ENCODE peak calls at places on chromosomes 3 and 15, in ten cellular contexts. G, O, K, U, C, X, R, P, H and Z are unnamed samples.

GRCh38 chr3:54968546-54969172 is 40.8 kb upstream of the LRTM1 start:
- DNase-seq in G (no peak), O (no peak), K (no peak), U (peak), C (no peak), X (no peak), R (no peak), P (no peak), H (no peak), Z (peak)

GRCh38 chr3:147914532-147914931 is 505.4 kb downstream of the ZIC1 start:
- DNase-seq in G (no peak), O (no peak), K (no peak), U (no peak), C (no peak), X (no peak), R (no peak), P (no peak), H (no peak), Z (no peak)

GRCh38 chr3:105967117-105967516 is 98.3 kb upstream of the CBLB start:
- DNase-seq in G (no peak), O (no peak), K (no peak), U (no peak), C (peak), X (no peak), R (peak), P (no peak), H (no peak), Z (no peak)

GRCh38 chr15:100943074-100943473 is 23.9 kb downstream of the LRRK1 start:
- DNase-seq in G (no peak), O (no peak), K (no peak), U (no peak), C (no peak), X (no peak), R (no peak), P (no peak), H (no peak), Z (no peak)

GRCh38 chr15:32952901-32953889 is 235.4 kb downstream of the GREM1 start:
- DNase-seq in G (no peak), O (no peak), K (peak), U (no peak), C (no peak), X (no peak), R (no peak), P (no peak), H (no peak), Z (peak)

GRCh38 chr3:82087958-82088357 is 326.5 kb upstream of the GBE1 start:
- DNase-seq in G (no peak), O (no peak), K (no peak), U (no peak), C (peak), X (peak), R (no peak), P (no peak), H (peak), Z (peak)

GRCh38 chr3:63354160-63354559 is 76.1 kb downstream of the SYNPR start:
- DNase-seq in G (no peak), O (no peak), K (no peak), U (no peak), C (peak), X (no peak), R (no peak), P (no peak), H (peak), Z (no peak)

GRCh38 chr15:75042730-75043508 is 19.5 kb downstream of the PPCDC start:
- DNase-seq in G (peak), O (peak), K (peak), U (no peak), C (peak), X (no peak), R (no peak), P (peak), H (peak), Z (peak)

GRCh38 chr3:184808021-184808420 is 3.9 kb upstream of the VPS8 start:
- DNase-seq in G (no peak), O (no peak), K (peak), U (no peak), C (no peak), X (no peak), R (no peak), P (no peak), H (no peak), Z (no peak)

GRCh38 chr15:53982876-53983275 is 4.6 kb downstream of the UNC13C start:
- DNase-seq in G (no peak), O (no peak), K (no peak), U (no peak), C (no peak), X (no peak), R (no peak), P (no peak), H (no peak), Z (no peak)

GRCh38 chr3:149615731-149616221 is 42.0 kb downstream of the WWTR1 start:
- DNase-seq in G (no peak), O (no peak), K (no peak), U (no peak), C (peak), X (no peak), R (no peak), P (no peak), H (no peak), Z (peak)

GRCh38 chr3:4904801-4905695 is 74.2 kb upstream of the BHLHE40 start:
- DNase-seq in G (no peak), O (no peak), K (no peak), U (no peak), C (peak), X (no peak), R (peak), P (no peak), H (peak), Z (peak)

GRCh38 chr15:77168616-77169015 is 97.7 kb upstream of the TSPAN3 start:
- DNase-seq in G (no peak), O (no peak), K (no peak), U (no peak), C (no peak), X (no peak), R (no peak), P (no peak), H (no peak), Z (peak)

GRCh38 chr3:50205719-50206276 is 727 bp downstream of the SLC38A3 start:
- DNase-seq in G (no peak), O (peak), K (peak), U (no peak), C (no peak), X (no peak), R (no peak), P (no peak), H (peak), Z (no peak)

GRCh38 chr3:187567741-187568140 is 102.5 kb downstream of the SST start:
- DNase-seq in G (no peak), O (no peak), K (no peak), U (peak), C (no peak), X (peak), R (no peak), P (no peak), H (no peak), Z (peak)

GRCh38 chr3:46852839-46853355 is 10.3 kb downstream of the MYL3 start:
- DNase-seq in G (no peak), O (no peak), K (no peak), U (no peak), C (no peak), X (no peak), R (no peak), P (peak), H (no peak), Z (no peak)

GRCh38 chr3:32313723-32314473 is 75.4 kb downstream of the CMTM8 start:
- DNase-seq in G (no peak), O (no peak), K (no peak), U (no peak), C (peak), X (peak), R (no peak), P (no peak), H (peak), Z (peak)

GRCh38 chr3:95394286-95394685 is 1331.4 kb downstream of the NSUN3 start:
- DNase-seq in G (no peak), O (no peak), K (no peak), U (no peak), C (no peak), X (no peak), R (no peak), P (no peak), H (no peak), Z (no peak)

GRCh38 chr3:125055165-125055912 is 458 bp downstream of the HEG1 start:
- DNase-seq in G (no peak), O (no peak), K (no peak), U (no peak), C (no peak), X (no peak), R (no peak), P (no peak), H (no peak), Z (no peak)

GRCh38 chr3:129777806-129778205 is 115.7 kb downstream of the TMCC1 start:
- DNase-seq in G (no peak), O (no peak), K (no peak), U (no peak), C (no peak), X (no peak), R (no peak), P (no peak), H (no peak), Z (no peak)
- TF ChIP-seq CTCF in G (no peak), O (no peak), K (no peak), U (no peak), C (no peak), X (no peak), R (no peak), P (no peak), H (no peak), Z (no peak)

GRCh38 chr3:16928386-16929132 is 43.8 kb downstream of the PLCL2 start:
- DNase-seq in G (no peak), O (peak), K (no peak), U (no peak), C (no peak), X (no peak), R (no peak), P (no peak), H (no peak), Z (no peak)
- H3K4me3 ChIP-seq in G (no peak), O (peak), K (no peak), U (no peak), C (no peak), X (no peak), R (no peak), P (no peak), H (no peak), Z (no peak)

DNA sequence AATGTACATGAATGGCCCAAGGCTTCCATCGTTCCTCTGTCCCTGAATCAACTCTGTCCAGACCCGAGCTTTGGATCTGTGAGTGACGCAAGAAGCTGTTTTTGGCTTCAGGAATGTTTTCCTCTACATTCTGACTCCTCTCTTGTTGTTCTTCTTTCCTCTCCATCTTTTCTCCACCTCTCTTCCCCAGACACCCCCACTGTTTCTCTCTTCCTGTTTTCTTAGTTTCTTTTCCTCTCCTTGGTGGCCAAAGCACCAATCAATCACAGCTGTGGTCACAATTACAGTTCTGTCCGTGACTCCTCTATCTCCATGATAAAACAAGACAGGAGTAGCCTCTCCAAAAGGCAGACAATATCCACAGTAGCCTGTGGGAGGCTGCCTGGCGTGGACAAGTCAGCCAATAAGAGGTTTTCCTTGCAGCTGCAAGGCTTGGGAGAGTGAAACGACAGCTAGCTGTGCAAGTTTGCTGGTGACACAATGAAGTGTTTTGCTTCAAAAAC is 4.9 kb upstream of the TMEM212 start:
- DNase-seq in G (no peak), O (no peak), K (no peak), U (no peak), C (no peak), X (no peak), R (no peak), P (peak), H (no peak), Z (peak)
- TF ChIP-seq CTCF in G (no peak), O (no peak), K (no peak), U (peak), C (no peak), X (no peak), R (no peak), P (no peak), H (no peak), Z (peak)

GRCh38 chr3:78569820-78570219 is 1198.0 kb downstream of the ROBO1 start:
- DNase-seq in G (no peak), O (no peak), K (no peak), U (no peak), C (no peak), X (no peak), R (no peak), P (no peak), H (no peak), Z (no peak)

GRCh38 chr3:78571486-78571885 is 1196.3 kb downstream of the ROBO1 start:
- DNase-seq in G (no peak), O (no peak), K (no peak), U (no peak), C (no peak), X (no peak), R (no peak), P (no peak), H (no peak), Z (no peak)

GRCh38 chr3:78570482-78570881 is 1197.3 kb downstream of the ROBO1 start:
- DNase-seq in G (no peak), O (no peak), K (no peak), U (no peak), C (no peak), X (no peak), R (no peak), P (no peak), H (peak), Z (no peak)

GRCh38 chr3:78562318-78562717 is 1205.5 kb downstream of the ROBO1 start:
- DNase-seq in G (no peak), O (no peak), K (no peak), U (no peak), C (no peak), X (no peak), R (no peak), P (no peak), H (no peak), Z (no peak)

GRCh38 chr3:78565712-78566111 is 1202.1 kb downstream of the ROBO1 start:
- DNase-seq in G (no peak), O (no peak), K (no peak), U (no peak), C (no peak), X (no peak), R (no peak), P (no peak), H (peak), Z (no peak)
- H3K4me3 ChIP-seq in G (no peak), O (no peak), K (no peak), U (no peak), C (no peak), X (no peak), R (no peak), P (no peak), H (no peak), Z (no peak)

GRCh38 chr3:171183042-171183441 is 156.5 kb upstream of the SLC2A2 start:
- DNase-seq in G (no peak), O (no peak), K (no peak), U (no peak), C (peak), X (no peak), R (no peak), P (no peak), H (peak), Z (no peak)
- TF ChIP-seq CTCF in G (no peak), O (no peak), K (no peak), U (peak), C (peak), X (no peak), R (peak), P (peak), H (peak), Z (peak)